ENCODE peak calls at places on chromosomes 7 and 10, in seven cellular contexts. K, T, R, P, X, U and J are unnamed samples.

GRCh38 chr10:42990721-42991441 is 86.0 kb upstream of the RET start:
- DNase-seq in K (no peak), P (peak), T (no peak), U (no peak), X (no peak), R (no peak), J (no peak)

GRCh38 chr7:107269815-107270214 is 101.0 kb downstream of the HBP1 start:
- DNase-seq in X (no peak), U (no peak), P (no peak), T (no peak), K (no peak), R (no peak), J (no peak)

GRCh38 chr7:92767427-92767826 is 68.9 kb downstream of the CDK6 start:
- DNase-seq in X (no peak), R (peak), K (no peak), T (no peak), P (no peak), U (no peak), J (no peak)

GRCh38 chr10:132107947-132108877 is 42.5 kb downstream of the JAKMIP3 start:
- DNase-seq in U (no peak), P (no peak), R (no peak), T (no peak), K (no peak), X (no peak), J (peak)

GRCh38 chr10:14658331-14659122 is 116.2 kb downstream of the FAM107B start:
- DNase-seq in P (no peak), K (no peak), U (no peak), R (peak), T (no peak), X (no peak), J (no peak)

GRCh38 chr7:27693794-27694193 is 31.1 kb upstream of the HIBADH start:
- DNase-seq in U (no peak), P (no peak), X (no peak), K (no peak), T (no peak), R (peak), J (no peak)

GRCh38 chr7:44384586-44385383 is 59.4 kb upstream of the CAMK2B start:
- DNase-seq in U (no peak), X (no peak), R (no peak), K (no peak), T (no peak), P (no peak), J (peak)

GRCh38 chr10:130037169-130037661 is 73.1 kb upstream of the EBF3 start:
- DNase-seq in K (no peak), T (peak), U (no peak), P (no peak), X (no peak), R (no peak), J (peak)

GRCh38 chr10:132308588-132309451 is 1.1 kb upstream of the STK32C start:
- DNase-seq in U (peak), X (no peak), R (no peak), T (no peak), K (peak), P (peak), J (peak)

GRCh38 chr7:156000601-156001396 is 188.5 kb upstream of the SHH start:
- DNase-seq in U (no peak), T (no peak), R (no peak), X (no peak), K (no peak), P (no peak), J (peak)

GRCh38 chr7:158317238-158318205 is 270.1 kb downstream of the PTPRN2 start:
- DNase-seq in K (peak), U (peak), P (peak), X (no peak), R (no peak), T (no peak), J (peak)

GRCh38 chr7:22127835-22128527 is 182.3 kb upstream of the CDCA7L start:
- DNase-seq in X (no peak), R (peak), P (no peak), U (no peak), K (no peak), T (no peak), J (no peak)

GRCh38 chr7:151520419-151521229 is 929 bp upstream of the RHEB start:
- DNase-seq in R (no peak), P (peak), K (no peak), U (no peak), T (peak), X (peak), J (no peak)

GRCh38 chr7:23915196-23915595 is 205.2 kb downstream of the STK31 start:
- DNase-seq in X (no peak), T (no peak), R (no peak), P (no peak), U (no peak), K (no peak), J (no peak)

GRCh38 chr10:120824864-120825263 is 26.3 kb upstream of the WDR11 start:
- DNase-seq in X (no peak), U (peak), T (no peak), K (peak), P (peak), R (peak), J (peak)

GRCh38 chr7:129273936-129274335 is 49.1 kb downstream of the AHCYL2 start:
- DNase-seq in X (no peak), U (no peak), K (no peak), P (no peak), R (no peak), T (no peak), J (no peak)

GRCh38 chr7:104123786-104124185 is 84.0 kb downstream of the ORC5 start:
- DNase-seq in U (no peak), R (peak), X (no peak), P (no peak), T (no peak), K (no peak), J (no peak)

GRCh38 chr7:42055171-42055570 is 181.8 kb downstream of the GLI3 start:
- DNase-seq in K (no peak), P (no peak), X (no peak), T (no peak), R (no peak), U (no peak), J (no peak)

GRCh38 chr7:28662236-28662635 is 249.9 kb downstream of the CREB5 start:
- DNase-seq in U (no peak), X (no peak), R (no peak), P (no peak), K (no peak), T (no peak), J (no peak)

GRCh38 chr7:150450491-150450992 is at the start of gene GIMAP8:
- DNase-seq in U (no peak), K (no peak), T (peak), X (peak), P (no peak), R (no peak), J (peak)

GRCh38 chr7:148334959-148335577 is 255.5 kb upstream of the C7orf33 start:
- DNase-seq in K (peak), T (no peak), X (no peak), P (no peak), U (no peak), R (peak), J (peak)

GRCh38 chr7:32506266-32507054 is 11.2 kb downstream of the AVL9 start:
- DNase-seq in K (no peak), R (peak), T (no peak), X (no peak), P (no peak), U (no peak), J (no peak)

GRCh38 chr10:14971867-14972448 is 12.8 kb downstream of the MEIG1 start:
- DNase-seq in K (peak), U (peak), R (peak), X (peak), T (no peak), P (peak), J (peak)

GRCh38 chr10:17544465-17544864 is 72.7 kb downstream of the HACD1 start:
- DNase-seq in R (no peak), P (no peak), K (no peak), U (no peak), T (no peak), X (no peak), J (no peak)

GRCh38 chr10:123249894-123250293 is 95.7 kb downstream of the BUB3 start:
- DNase-seq in R (peak), X (no peak), K (no peak), U (no peak), T (no peak), P (no peak), J (no peak)

GRCh38 chr10:132458595-132459251 is 61.7 kb downstream of the PWWP2B start:
- DNase-seq in P (peak), T (peak), X (peak), K (peak), R (peak), U (peak), J (peak)

GRCh38 chr10:132036153-132036886 is 29.4 kb upstream of the JAKMIP3 start:
- DNase-seq in T (no peak), K (peak), R (peak), U (peak), X (no peak), P (peak), J (peak)

GRCh38 chr10:25493122-25493893 is 318.5 kb downstream of the GPR158 start:
- DNase-seq in R (peak), P (peak), K (peak), X (no peak), T (no peak), U (peak), J (peak)

GRCh38 chr7:42292991-42293521 is 56.0 kb upstream of the GLI3 start:
- DNase-seq in X (no peak), T (no peak), R (no peak), U (no peak), K (no peak), P (no peak), J (no peak)

GRCh38 chr7:74280985-74281384 is 8.2 kb upstream of the CLIP2 start:
- DNase-seq in X (no peak), R (no peak), P (no peak), T (no peak), U (no peak), K (no peak), J (no peak)

GRCh38 chr7:12706900-12707536 is 19.6 kb downstream of the ARL4A start:
- DNase-seq in R (peak), U (no peak), X (no peak), P (no peak), T (no peak), K (no peak), J (no peak)

GRCh38 chr10:6130851-6131470 is 42.1 kb downstream of the RBM17 start:
- DNase-seq in K (no peak), P (no peak), X (no peak), R (no peak), U (no peak), T (no peak), J (no peak)

GRCh38 chr7:3393862-3394261 is 92.8 kb downstream of the SDK1 start:
- DNase-seq in K (no peak), T (no peak), U (no peak), P (no peak), X (no peak), R (peak), J (no peak)

GRCh38 chr7:3397324-3397723 is 96.3 kb downstream of the SDK1 start:
- DNase-seq in T (no peak), X (no peak), U (no peak), R (no peak), P (no peak), K (no peak), J (no peak)

GRCh38 chr7:3404490-3404889 is 103.4 kb downstream of the SDK1 start:
- DNase-seq in T (no peak), P (no peak), K (no peak), X (no peak), U (no peak), R (peak), J (no peak)

DNA sequence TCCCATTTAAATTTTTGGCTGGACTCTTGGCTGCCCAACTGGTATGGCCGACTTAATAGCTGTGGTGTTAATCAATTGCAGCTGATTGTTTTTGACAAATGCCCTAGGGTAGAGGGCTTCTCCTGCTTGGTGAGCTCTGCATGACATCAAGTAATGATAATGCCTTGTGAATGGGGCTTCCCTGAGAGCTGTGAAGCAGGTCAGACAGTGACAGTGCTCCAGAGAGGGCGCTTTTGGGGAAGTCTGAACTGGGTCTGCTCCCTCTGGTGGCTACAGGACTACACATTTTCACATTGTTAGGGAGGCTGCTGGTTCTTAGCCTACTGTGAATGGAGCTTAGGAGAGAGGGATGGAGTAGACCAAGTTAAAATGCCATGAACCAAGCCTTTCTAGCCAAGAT is 98.8 kb downstream of the SDK1 start:
- DNase-seq in R (peak), T (no peak), P (peak), K (peak), U (peak), X (no peak), J (peak)
- TF ChIP-seq CTCF in R (peak), T (no peak), P (no peak), K (peak), U (peak), X (no peak), J (peak)

GRCh38 chr7:2864999-2865670 is 21.0 kb upstream of the GNA12 start:
- DNase-seq in K (peak), R (peak), X (peak), P (peak), T (peak), U (peak), J (peak)
- TF ChIP-seq CTCF in K (peak), R (peak), X (peak), P (peak), T (peak), U (peak), J (peak)

DNA sequence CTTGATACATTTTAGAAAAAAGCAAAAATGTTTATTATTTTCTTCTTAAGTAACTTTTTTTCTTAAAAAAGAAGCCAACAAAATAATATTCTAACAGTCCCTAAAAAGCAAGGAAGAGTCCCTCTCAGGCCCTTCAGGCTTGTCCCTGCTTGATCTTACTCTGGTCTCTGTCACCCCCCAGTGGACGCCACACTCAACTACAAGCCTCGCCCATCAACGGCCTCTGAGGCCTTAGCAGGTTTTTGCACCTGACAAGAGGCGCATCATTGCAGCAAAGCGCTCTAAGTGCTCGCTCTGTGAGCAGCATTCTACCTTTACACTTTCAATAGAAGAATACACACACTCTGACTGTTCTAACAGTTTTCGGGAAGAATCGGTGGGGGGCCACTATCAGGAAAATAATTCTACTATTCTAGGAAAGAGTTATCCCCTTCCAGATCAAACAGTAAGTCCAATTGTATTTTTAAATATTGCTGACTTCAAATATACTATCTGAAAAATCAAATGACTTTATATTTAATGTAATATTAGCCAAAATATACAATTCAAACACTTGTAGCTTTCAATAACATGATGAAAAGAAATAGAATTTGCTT is 139.2 kb downstream of the USP6NL start:
- DNase-seq in X (peak), R (peak), P (peak), U (peak), K (peak), T (peak), J (peak)
- TF ChIP-seq CTCF in X (peak), R (peak), P (peak), U (peak), K (peak), T (peak), J (peak)

DNA sequence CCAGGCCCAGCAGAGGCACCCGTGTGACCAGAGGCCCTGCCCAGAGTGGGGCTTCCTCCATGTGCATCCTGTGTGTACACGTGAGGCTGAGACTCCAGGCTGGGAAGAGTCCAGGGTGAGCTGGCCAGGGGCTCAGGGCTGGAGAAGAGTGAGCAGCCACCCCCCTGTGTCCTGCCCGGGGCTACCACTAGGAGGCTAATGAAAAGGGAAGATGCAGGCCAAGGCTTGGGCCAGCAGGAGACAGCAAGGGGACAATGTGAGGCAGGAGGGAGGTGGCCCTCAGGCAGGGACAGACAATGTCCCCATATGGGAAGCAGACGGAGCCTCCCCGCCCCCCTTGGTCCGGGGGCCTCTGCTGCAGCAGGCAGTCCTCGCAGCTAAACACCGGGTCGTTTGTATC is 102.0 kb downstream of the HIF1AN start:
- DNase-seq in U (peak), P (peak), T (no peak), K (peak), R (no peak), X (no peak), J (peak)
- TF ChIP-seq CTCF in U (peak), P (peak), T (no peak), K (peak), R (peak), X (no peak), J (peak)

DNA sequence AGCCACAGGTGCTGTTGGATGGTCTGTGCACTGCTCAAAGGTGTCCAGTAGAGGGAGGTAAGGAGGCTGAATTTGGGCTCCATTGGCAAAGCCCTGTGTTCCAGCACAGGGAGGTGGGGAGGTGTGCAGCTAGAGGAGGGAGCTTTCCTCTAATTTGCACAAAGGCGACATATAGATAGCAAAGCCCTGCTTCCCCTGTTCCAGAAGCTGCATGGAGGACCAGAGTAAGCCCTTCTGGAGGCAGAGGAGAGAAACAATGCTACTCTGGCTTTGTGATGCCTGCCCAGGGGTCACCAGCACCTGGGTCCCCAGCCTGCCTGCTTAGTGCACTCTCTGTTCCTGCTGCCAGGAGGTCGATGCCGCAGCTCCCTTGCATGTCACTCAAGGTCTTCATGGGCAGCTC is 3.4 kb upstream of the ARHGAP22 start:
- DNase-seq in K (peak), X (no peak), U (no peak), P (peak), T (no peak), R (peak), J (peak)
- TF ChIP-seq CTCF in K (peak), X (peak), U (peak), P (peak), T (peak), R (peak), J (peak)

GRCh38 chr7:30594055-30594539 is 581 bp upstream of the GARS1 start:
- DNase-seq in K (peak), X (peak), R (peak), U (no peak), T (peak), P (peak), J (peak)
- TF ChIP-seq CTCF in K (no peak), X (no peak), R (no peak), U (no peak), T (no peak), P (no peak), J (no peak)

GRCh38 chr7:49763791-49764190 is 9.6 kb upstream of the VWC2 start:
- DNase-seq in K (no peak), U (no peak), P (no peak), T (no peak), X (no peak), R (no peak), J (no peak)
- TF ChIP-seq CTCF in K (no peak), U (no peak), P (no peak), T (no peak), X (no peak), R (no peak), J (no peak)

GRCh38 chr7:142523821-142524460 is 225.3 kb upstream of the PRSS1 start:
- DNase-seq in X (no peak), K (no peak), T (no peak), U (no peak), R (no peak), P (no peak), J (no peak)
- TF ChIP-seq CTCF in X (no peak), K (no peak), T (no peak), U (no peak), R (peak), P (no peak), J (peak)

GRCh38 chr7:4845740-4846142 is 16.1 kb downstream of the PAPOLB start:
- DNase-seq in T (no peak), R (peak), K (peak), U (no peak), P (peak), X (no peak), J (peak)
- TF ChIP-seq CTCF in T (no peak), R (peak), K (peak), U (peak), P (peak), X (no peak), J (peak)

GRCh38 chr7:77247206-77247850 is 47.7 kb upstream of the FGL2 start:
- DNase-seq in R (peak), U (peak), K (peak), X (peak), P (peak), T (peak), J (peak)
- TF ChIP-seq CTCF in R (peak), U (peak), K (peak), X (peak), P (peak), T (peak), J (peak)